ENCODE peak calls at places on chromosomes 3 and 15, in five cellular contexts. One of them, this sample, is unnamed.

GRCh38 chr3:64880926-64881325 is 193.1 kb upstream of the ADAMTS9 start:
- DNase-seq in fibroblast of lung: no peak
- DNase-seq in body of pancreas: no peak
- DNase-seq in transverse colon: no peak
- DNase-seq in GM12878: no peak
- DNase-seq in this sample: no peak

GRCh38 chr3:170506556-170506955 is 79.3 kb downstream of the SLC7A14 start:
- DNase-seq in fibroblast of lung: peak
- DNase-seq in body of pancreas: no peak
- DNase-seq in transverse colon: no peak
- DNase-seq in GM12878: no peak
- DNase-seq in this sample: no peak

GRCh38 chr3:15099364-15100098 is 583 bp upstream of the RBSN start:
- DNase-seq in fibroblast of lung: no peak
- DNase-seq in body of pancreas: peak
- DNase-seq in transverse colon: peak
- DNase-seq in GM12878: no peak
- DNase-seq in this sample: no peak

GRCh38 chr3:4981160-4981687 is 2.0 kb downstream of the BHLHE40 start:
- DNase-seq in fibroblast of lung: peak
- DNase-seq in body of pancreas: no peak
- DNase-seq in transverse colon: no peak
- DNase-seq in GM12878: no peak
- DNase-seq in this sample: no peak

GRCh38 chr3:16033889-16034687 is 140.4 kb upstream of the GALNT15 start:
- DNase-seq in fibroblast of lung: no peak
- DNase-seq in body of pancreas: no peak
- DNase-seq in transverse colon: no peak
- DNase-seq in GM12878: no peak
- DNase-seq in this sample: no peak

GRCh38 chr3:159844801-159845261 is 143.8 kb upstream of the IL12A start:
- DNase-seq in fibroblast of lung: no peak
- DNase-seq in body of pancreas: no peak
- DNase-seq in transverse colon: no peak
- DNase-seq in GM12878: no peak
- DNase-seq in this sample: no peak

GRCh38 chr3:181725830-181726229 is 14.1 kb downstream of the SOX2 start:
- DNase-seq in fibroblast of lung: no peak
- DNase-seq in body of pancreas: no peak
- DNase-seq in transverse colon: no peak
- DNase-seq in GM12878: no peak
- DNase-seq in this sample: no peak

GRCh38 chr3:108662141-108662738 is 72.7 kb downstream of the DZIP3 start:
- DNase-seq in fibroblast of lung: peak
- DNase-seq in body of pancreas: peak
- DNase-seq in transverse colon: no peak
- DNase-seq in GM12878: peak
- DNase-seq in this sample: no peak

GRCh38 chr15:91482799-91483198 is 370.7 kb upstream of the SLCO3A1 start:
- DNase-seq in fibroblast of lung: no peak
- DNase-seq in body of pancreas: no peak
- DNase-seq in transverse colon: no peak
- DNase-seq in GM12878: no peak
- DNase-seq in this sample: no peak

GRCh38 chr15:54840999-54841398 is 355.7 kb downstream of the RSL24D1 start:
- DNase-seq in fibroblast of lung: no peak
- DNase-seq in body of pancreas: no peak
- DNase-seq in transverse colon: no peak
- DNase-seq in GM12878: no peak
- DNase-seq in this sample: no peak

GRCh38 chr15:101724675-101725005 is 367 bp upstream of the TARS3 start:
- DNase-seq in fibroblast of lung: no peak
- DNase-seq in body of pancreas: no peak
- DNase-seq in transverse colon: no peak
- DNase-seq in GM12878: no peak
- DNase-seq in this sample: no peak

GRCh38 chr3:157794771-157795170 is 291.6 kb upstream of the VEPH1 start:
- DNase-seq in fibroblast of lung: peak
- DNase-seq in body of pancreas: no peak
- DNase-seq in transverse colon: no peak
- DNase-seq in GM12878: no peak
- DNase-seq in this sample: no peak

GRCh38 chr3:196631655-196632032 is 7.8 kb upstream of the NRROS start:
- DNase-seq in fibroblast of lung: no peak
- DNase-seq in body of pancreas: no peak
- DNase-seq in transverse colon: no peak
- DNase-seq in GM12878: no peak
- DNase-seq in this sample: no peak

GRCh38 chr3:196633658-196634151 is 5.8 kb upstream of the NRROS start:
- DNase-seq in fibroblast of lung: no peak
- DNase-seq in body of pancreas: no peak
- DNase-seq in transverse colon: no peak
- DNase-seq in GM12878: no peak
- DNase-seq in this sample: no peak

GRCh38 chr3:196634851-196635250 is 4.6 kb upstream of the NRROS start:
- DNase-seq in fibroblast of lung: no peak
- DNase-seq in body of pancreas: no peak
- DNase-seq in transverse colon: no peak
- DNase-seq in GM12878: no peak
- DNase-seq in this sample: no peak

GRCh38 chr3:196634224-196634623 is 5.3 kb upstream of the NRROS start:
- DNase-seq in fibroblast of lung: no peak
- DNase-seq in body of pancreas: no peak
- DNase-seq in transverse colon: peak
- DNase-seq in GM12878: no peak
- DNase-seq in this sample: no peak

GRCh38 chr3:196632033-196632751 is 7.3 kb upstream of the NRROS start:
- DNase-seq in fibroblast of lung: peak
- DNase-seq in body of pancreas: peak
- DNase-seq in transverse colon: peak
- DNase-seq in GM12878: peak
- DNase-seq in this sample: peak
- TF ChIP-seq CTCF in fibroblast of lung: no peak
- TF ChIP-seq CTCF in body of pancreas: no peak
- TF ChIP-seq CTCF in transverse colon: peak
- TF ChIP-seq CTCF in GM12878: peak
- TF ChIP-seq CTCF in this sample: no peak

GRCh38 chr3:25469609-25470008 is 41.5 kb downstream of the RARB start:
- DNase-seq in fibroblast of lung: no peak
- DNase-seq in body of pancreas: no peak
- DNase-seq in transverse colon: no peak
- DNase-seq in GM12878: no peak
- DNase-seq in this sample: no peak
- H3K4me3 ChIP-seq in fibroblast of lung: no peak
- H3K4me3 ChIP-seq in body of pancreas: no peak
- H3K4me3 ChIP-seq in transverse colon: no peak
- H3K4me3 ChIP-seq in GM12878: no peak
- H3K4me3 ChIP-seq in this sample: no peak

GRCh38 chr3:146757759-146758158 is 152.6 kb upstream of the PLSCR5 start:
- DNase-seq in fibroblast of lung: no peak
- DNase-seq in body of pancreas: no peak
- DNase-seq in transverse colon: no peak
- DNase-seq in GM12878: no peak
- DNase-seq in this sample: no peak
- TF ChIP-seq CTCF in fibroblast of lung: no peak
- TF ChIP-seq CTCF in body of pancreas: no peak
- TF ChIP-seq CTCF in transverse colon: no peak
- TF ChIP-seq CTCF in GM12878: no peak
- TF ChIP-seq CTCF in this sample: no peak

GRCh38 chr15:29140475-29141172 is 129.0 kb downstream of the NSMCE3 start:
- DNase-seq in fibroblast of lung: no peak
- DNase-seq in body of pancreas: no peak
- DNase-seq in transverse colon: no peak
- DNase-seq in GM12878: no peak
- DNase-seq in this sample: no peak
- H3K4me3 ChIP-seq in fibroblast of lung: no peak
- H3K4me3 ChIP-seq in body of pancreas: no peak
- H3K4me3 ChIP-seq in transverse colon: no peak
- H3K4me3 ChIP-seq in GM12878: no peak
- H3K4me3 ChIP-seq in this sample: no peak

GRCh38 chr3:186722457-186722856 is 5.3 kb downstream of the KNG1 start:
- DNase-seq in fibroblast of lung: peak
- DNase-seq in body of pancreas: no peak
- DNase-seq in transverse colon: no peak
- DNase-seq in GM12878: no peak
- DNase-seq in this sample: no peak
- TF ChIP-seq CTCF in fibroblast of lung: peak
- TF ChIP-seq CTCF in body of pancreas: no peak
- TF ChIP-seq CTCF in transverse colon: no peak
- TF ChIP-seq CTCF in GM12878: peak
- TF ChIP-seq CTCF in this sample: no peak

GRCh38 chr15:68666120-68666811 is 87.5 kb downstream of the CORO2B start:
- DNase-seq in fibroblast of lung: no peak
- DNase-seq in body of pancreas: no peak
- DNase-seq in transverse colon: no peak
- DNase-seq in GM12878: no peak
- DNase-seq in this sample: no peak
- H3K4me3 ChIP-seq in fibroblast of lung: no peak
- H3K4me3 ChIP-seq in body of pancreas: no peak
- H3K4me3 ChIP-seq in transverse colon: no peak
- H3K4me3 ChIP-seq in GM12878: no peak
- H3K4me3 ChIP-seq in this sample: no peak

This sample was measured in mucosa of descending colon.